ENCODE peak calls at places on chromosome 11, in six cellular contexts. M is H1, A is GM12878, U is K562, G is HCT116, T is HepG2. O is an unnamed sample.

GRCh38 chr11:73518195-73518594 is 79.7 kb downstream of the FAM168A start:
- DNase-seq in M (no peak), A (no peak), U (no peak), G (no peak), T (no peak), O (no peak)

GRCh38 chr11:110198031-110198729 is 98.2 kb downstream of the RDX start:
- DNase-seq in M (no peak), A (no peak), U (no peak), G (no peak), T (no peak), O (no peak)

GRCh38 chr11:21105196-21105917 is 436.0 kb downstream of the NELL1 start:
- DNase-seq in M (no peak), A (no peak), U (no peak), G (no peak), T (no peak), O (no peak)

GRCh38 chr11:69352715-69353325 is 58.9 kb downstream of the MYEOV start:
- DNase-seq in M (peak), A (no peak), U (peak), G (peak), T (no peak), O (no peak)

GRCh38 chr11:17779861-17780594 is 45.4 kb downstream of the KCNC1 start:
- DNase-seq in M (no peak), A (no peak), U (no peak), G (no peak), T (no peak), O (no peak)

GRCh38 chr11:10275714-10276113 is 18.3 kb downstream of the SBF2 start:
- DNase-seq in M (no peak), A (no peak), U (no peak), G (no peak), T (no peak), O (no peak)

GRCh38 chr11:58691675-58692074 is 40.1 kb downstream of the GLYAT start:
- DNase-seq in M (no peak), A (no peak), U (no peak), G (no peak), T (no peak), O (no peak)

GRCh38 chr11:123475478-123475877 is 45.4 kb downstream of the GRAMD1B start:
- DNase-seq in M (no peak), A (no peak), U (peak), G (no peak), T (no peak), O (no peak)

GRCh38 chr11:45079567-45079942 is 66.9 kb upstream of the PRDM11 start:
- DNase-seq in M (no peak), A (no peak), U (no peak), G (no peak), T (no peak), O (no peak)

GRCh38 chr11:10294289-10294953 is 402 bp upstream of the SBF2 start:
- DNase-seq in M (no peak), A (no peak), U (no peak), G (no peak), T (no peak), O (no peak)

GRCh38 chr11:117130879-117131278 is 13.2 kb upstream of the PAFAH1B2 start:
- DNase-seq in M (no peak), A (no peak), U (no peak), G (no peak), T (no peak), O (no peak)

GRCh38 chr11:57458410-57459111 is 1.8 kb upstream of the RTN4RL2 start:
- DNase-seq in M (no peak), A (no peak), U (peak), G (no peak), T (no peak), O (no peak)

GRCh38 chr11:129374081-129374992 is 1.3 kb upstream of the BARX2 start:
- DNase-seq in M (no peak), A (no peak), U (no peak), G (no peak), T (no peak), O (no peak)

GRCh38 chr11:118615282-118615979 is 8.0 kb downstream of the PHLDB1 start:
- DNase-seq in M (peak), A (no peak), U (no peak), G (no peak), T (peak), O (peak)

GRCh38 chr11:813440-814096 is 3.8 kb downstream of the RPLP2 start:
- DNase-seq in M (no peak), A (no peak), U (peak), G (no peak), T (no peak), O (no peak)

GRCh38 chr11:121132211-121132976 is 31.4 kb downstream of the TECTA start:
- DNase-seq in M (no peak), A (no peak), U (no peak), G (peak), T (no peak), O (no peak)

GRCh38 chr11:26227883-26228502 is 103.9 kb upstream of the ANO3 start:
- DNase-seq in M (no peak), A (no peak), U (no peak), G (no peak), T (no peak), O (no peak)

GRCh38 chr11:11480951-11481350 is 127.9 kb upstream of the CSNK2A3 start:
- DNase-seq in M (no peak), A (no peak), U (no peak), G (no peak), T (no peak), O (no peak)

GRCh38 chr11:119101367-119101758 is 290 bp downstream of the DPAGT1 start:
- DNase-seq in M (no peak), A (no peak), U (peak), G (no peak), T (peak), O (no peak)

GRCh38 chr11:45815747-45816146 is 10.8 kb downstream of the SLC35C1 start:
- DNase-seq in M (no peak), A (no peak), U (peak), G (no peak), T (no peak), O (no peak)

GRCh38 chr11:2269601-2270321 is 627 bp downstream of the ASCL2 start:
- DNase-seq in M (peak), A (no peak), U (peak), G (no peak), T (no peak), O (peak)

DNA sequence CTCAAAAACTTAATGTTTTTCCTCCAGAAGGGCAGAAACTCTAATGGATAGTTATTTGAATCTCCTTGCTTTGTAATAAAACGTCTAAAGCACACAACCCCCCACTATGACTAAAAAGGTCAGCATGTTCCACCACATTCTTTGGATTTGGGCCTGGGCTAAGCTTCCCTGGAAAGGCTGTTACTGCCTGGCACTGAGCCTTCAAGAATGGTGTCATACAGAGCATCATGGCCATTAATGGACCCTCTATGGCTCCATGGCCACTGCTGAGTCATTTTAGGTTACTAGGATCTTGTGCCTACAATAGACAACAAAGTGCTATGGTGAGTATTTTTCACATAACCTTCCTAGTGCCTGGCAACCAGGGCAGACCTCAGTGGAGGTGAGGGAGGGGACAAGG is 242.6 kb upstream of the FAT3 start:
- DNase-seq in M (no peak), A (no peak), U (no peak), G (no peak), T (no peak), O (no peak)
- TF ChIP-seq ZNF274 in M (no peak), A (no peak), U (no peak), G (no peak), T (no peak), O (no peak)

DNA sequence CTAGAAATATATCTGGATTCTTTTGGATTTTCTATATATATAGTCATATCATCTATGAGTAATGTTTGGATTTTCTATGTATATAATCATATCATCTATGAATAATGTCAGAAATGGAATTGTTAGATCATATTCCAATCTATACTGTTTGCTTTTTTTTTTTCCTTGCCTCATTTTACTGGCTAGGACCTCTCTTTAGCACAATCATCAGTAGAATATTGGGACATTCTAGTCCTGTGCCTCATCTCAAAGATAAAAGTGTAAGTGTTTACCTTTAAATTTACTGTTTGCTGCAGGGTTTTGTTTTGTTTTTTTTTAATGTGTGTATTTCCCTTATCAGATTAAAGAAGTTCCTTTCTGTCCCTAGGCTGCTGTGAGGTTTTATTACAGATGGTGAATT is 97.0 kb downstream of the C11orf65 start:
- DNase-seq in M (no peak), A (no peak), U (no peak), G (no peak), T (no peak), O (no peak)
- TF ChIP-seq ZNF274 in M (no peak), A (no peak), U (no peak), G (no peak), T (no peak), O (no peak)

DNA sequence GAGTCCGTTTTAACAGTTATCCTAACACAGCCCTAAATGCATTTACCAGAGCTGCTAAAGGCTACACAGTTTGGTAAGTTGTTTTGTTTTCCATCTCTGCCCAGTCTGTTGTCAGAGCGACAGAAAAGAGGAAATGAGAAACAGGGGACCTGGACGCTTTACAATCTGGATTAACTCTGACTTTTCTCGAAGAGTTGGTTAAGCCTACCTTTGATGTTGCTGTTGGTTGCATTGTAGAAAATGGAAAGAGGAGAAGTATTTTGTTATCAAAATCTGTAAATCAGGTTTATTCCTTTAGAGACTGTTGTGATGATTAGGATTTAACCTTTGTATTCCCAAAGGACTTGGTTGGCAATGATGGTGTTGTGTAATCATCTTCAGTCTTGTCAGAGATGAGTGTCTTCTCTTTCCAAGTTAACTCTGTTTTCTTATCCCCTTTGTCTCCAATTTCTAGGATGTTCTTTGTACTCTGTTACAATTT is 471 bp downstream of the ANGPTL5 start:
- DNase-seq in M (no peak), A (no peak), U (no peak), G (no peak), T (no peak), O (no peak)
- TF ChIP-seq ZNF274 in M (no peak), A (no peak), U (no peak), G (no peak), T (no peak), O (no peak)

DNA sequence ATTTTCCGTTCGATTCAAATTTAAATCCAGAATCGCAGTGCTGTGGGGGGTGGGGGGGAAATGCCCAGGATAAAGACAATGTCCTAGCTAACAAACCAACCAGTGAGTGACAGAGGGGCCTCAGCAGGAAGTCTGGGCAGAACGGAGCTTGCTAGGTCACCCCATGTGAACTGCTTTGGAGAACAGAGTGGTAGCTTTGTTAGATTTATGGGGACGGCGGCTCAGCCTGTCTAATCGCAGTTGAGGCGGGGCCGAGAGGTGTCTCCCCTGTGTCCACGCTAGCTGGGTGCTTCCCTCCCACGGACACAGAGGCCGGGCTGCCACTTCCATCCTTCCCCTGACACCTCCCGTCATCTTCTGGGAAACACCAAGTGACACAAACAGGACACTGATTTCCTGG is 244.0 kb downstream of the CTTN start:
- DNase-seq in M (no peak), A (no peak), U (no peak), G (no peak), T (no peak), O (no peak)
- TF ChIP-seq ZNF274 in M (no peak), A (no peak), U (no peak), G (no peak), T (no peak), O (no peak)

GRCh38 chr11:94993400-94993943 is 20.0 kb downstream of the KDM4D start:
- DNase-seq in M (no peak), A (no peak), U (no peak), G (no peak), T (no peak), O (no peak)

GRCh38 chr11:94998285-94998684 is 24.8 kb downstream of the KDM4D start:
- DNase-seq in M (no peak), A (no peak), U (no peak), G (no peak), T (no peak), O (no peak)

GRCh38 chr11:94997437-94997836 is 23.9 kb downstream of the KDM4D start:
- DNase-seq in M (no peak), A (no peak), U (peak), G (no peak), T (no peak), O (no peak)
- TF ChIP-seq ZNF274 in M (no peak), A (no peak), U (no peak), G (no peak), T (no peak), O (no peak)

GRCh38 chr11:86672007-86672621 is at the start of gene ME3:
- DNase-seq in M (no peak), A (no peak), U (no peak), G (no peak), T (no peak), O (no peak)
- TF ChIP-seq ZNF274 in M (no peak), A (no peak), U (no peak), G (no peak), T (no peak), O (no peak)

O was measured in NT2/D1.